ENCODE peak calls at places on chromosomes 5 and 9, in five cellular contexts. P is HepG2, M is H1, Q is IMR-90, D is K562. V is an unnamed sample.

GRCh38 chr9:72828281-72828731 is 124.5 kb downstream of the ALDH1A1 start:
- DNase-seq in P (peak; percentile 90), M (no peak), Q (no peak), D (no peak), V (peak; percentile 86)

GRCh38 chr5:74542477-74542876 is 98.1 kb downstream of the ENC1 start:
- DNase-seq in P (no peak), M (no peak), Q (no peak), D (no peak), V (no peak)

GRCh38 chr9:20197976-20198685 is 409.3 kb upstream of the SLC24A2 start:
- DNase-seq in P (no peak), M (no peak), Q (no peak), D (no peak), V (no peak)

GRCh38 chr9:134243778-134244467 is 79.6 kb upstream of the RNU6ATAC start:
- DNase-seq in P (no peak), M (no peak), Q (peak; percentile 59), D (no peak), V (no peak)

GRCh38 chr5:151483176-151483575 is 35.8 kb downstream of the SLC36A1 start:
- DNase-seq in P (no peak), M (no peak), Q (peak; percentile 46), D (no peak), V (no peak)

GRCh38 chr9:37575511-37575914 is 667 bp downstream of the FBXO10 start:
- DNase-seq in P (no peak), M (no peak), Q (no peak), D (no peak), V (no peak)

GRCh38 chr5:171427318-171428167 is 8.1 kb downstream of the FGF18 start:
- DNase-seq in P (no peak), M (no peak), Q (no peak), D (no peak), V (no peak)

GRCh38 chr5:17373406-17374110 is 124.5 kb upstream of the TAF11L2 start:
- DNase-seq in P (no peak), M (no peak), Q (no peak), D (no peak), V (no peak)

GRCh38 chr9:122797316-122798033 is 2.4 kb upstream of the OR1K1 start:
- DNase-seq in P (no peak), M (no peak), Q (peak; percentile 13), D (no peak), V (no peak)

GRCh38 chr9:23850242-23851023 is 24.4 kb upstream of the ELAVL2 start:
- DNase-seq in P (no peak), M (peak; percentile 61), Q (no peak), D (no peak), V (no peak)

GRCh38 chr5:174615986-174616500 is 108.3 kb upstream of the MSX2 start:
- DNase-seq in P (no peak), M (no peak), Q (no peak), D (no peak), V (no peak)

GRCh38 chr9:133253268-133253667 is 21.7 kb downstream of the ABO start:
- DNase-seq in P (no peak), M (peak; percentile 8), Q (no peak), D (no peak), V (no peak)

GRCh38 chr5:150082364-150082763 is 4.0 kb downstream of the CSF1R start:
- DNase-seq in P (no peak), M (no peak), Q (no peak), D (no peak), V (no peak)

GRCh38 chr5:150082889-150083288 is 3.5 kb downstream of the CSF1R start:
- DNase-seq in P (no peak), M (peak; percentile 37), Q (no peak), D (no peak), V (no peak)

GRCh38 chr5:150081541-150082283 is 4.6 kb downstream of the CSF1R start:
- DNase-seq in P (no peak), M (no peak), Q (peak; percentile 26), D (no peak), V (no peak)

GRCh38 chr5:150085191-150085912 is 1.0 kb downstream of the CSF1R start:
- DNase-seq in P (no peak), M (peak; percentile 33), Q (no peak), D (no peak), V (no peak)

GRCh38 chr5:150085950-150086715 is at the start of gene CSF1R:
- DNase-seq in P (no peak), M (peak; percentile 36), Q (no peak), D (no peak), V (no peak)
- TF ChIP-seq MAFK in P (no peak), M (no peak), Q (no peak), D (no peak), V (no peak)

GRCh38 chr5:154401931-154402330 is 43.9 kb upstream of the SAP30L start:
- DNase-seq in P (no peak), M (no peak), Q (no peak), D (no peak), V (no peak)

GRCh38 chr5:154403776-154404387 is 41.9 kb upstream of the SAP30L start:
- DNase-seq in P (no peak), M (no peak), Q (no peak), D (no peak), V (no peak)

GRCh38 chr5:154401355-154401754 is 44.4 kb upstream of the SAP30L start:
- DNase-seq in P (no peak), M (no peak), Q (no peak), D (no peak), V (no peak)

GRCh38 chr5:154403234-154403633 is 42.6 kb upstream of the SAP30L start:
- DNase-seq in P (no peak), M (no peak), Q (peak; percentile 32), D (no peak), V (no peak)

GRCh38 chr5:154402611-154403010 is 43.2 kb upstream of the SAP30L start:
- DNase-seq in P (no peak), M (no peak), Q (no peak), D (no peak), V (no peak)
- TF ChIP-seq MAFK in P (no peak), M (no peak), Q (no peak), D (no peak), V (no peak)

GRCh38 chr5:138655530-138656245 is 80.5 kb upstream of the HSPA9 start:
- DNase-seq in P (peak; percentile 27), M (no peak), Q (no peak), D (no peak), V (no peak)

GRCh38 chr5:138659121-138659520 is 83.9 kb upstream of the HSPA9 start:
- DNase-seq in P (no peak), M (no peak), Q (no peak), D (no peak), V (no peak)

GRCh38 chr5:138659561-138659960 is 84.4 kb upstream of the HSPA9 start:
- DNase-seq in P (no peak), M (no peak), Q (no peak), D (no peak), V (no peak)

GRCh38 chr5:138656916-138657315 is 81.7 kb upstream of the HSPA9 start:
- DNase-seq in P (no peak), M (no peak), Q (no peak), D (no peak), V (no peak)

GRCh38 chr5:138657360-138657759 is 82.2 kb upstream of the HSPA9 start:
- DNase-seq in P (no peak), M (no peak), Q (no peak), D (no peak), V (no peak)
- TF ChIP-seq MAFK in P (no peak), M (no peak), Q (no peak), D (no peak), V (no peak)

DNA sequence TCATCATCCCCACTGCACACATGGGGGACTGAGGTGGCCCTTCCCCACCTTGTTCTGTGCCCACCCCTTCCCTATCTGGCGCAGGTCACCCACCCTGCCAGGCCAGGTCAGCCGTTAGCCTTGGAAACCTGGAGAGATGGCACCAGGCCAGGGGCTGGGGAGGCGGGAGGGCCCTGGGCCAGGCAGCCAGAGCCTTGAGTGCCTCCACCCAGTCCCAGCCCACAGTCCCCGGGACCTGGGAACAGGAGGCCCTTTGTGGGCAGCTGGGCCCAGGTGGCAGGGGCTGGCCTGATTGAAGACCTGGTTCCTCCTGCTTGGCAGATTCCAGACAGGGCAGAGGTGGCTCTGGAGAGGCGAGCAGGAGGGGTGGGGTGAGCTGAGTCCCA is 70.6 kb downstream of the LRSAM1 start:
- DNase-seq in P (no peak), M (no peak), Q (no peak), D (no peak), V (no peak)
- TF ChIP-seq MAFK in P (no peak), M (no peak), Q (no peak), D (no peak), V (no peak)

GRCh38 chr5:142542906-142543305 is 143.0 kb downstream of the FGF1 start:
- DNase-seq in P (no peak), M (no peak), Q (peak; percentile 55), D (no peak), V (no peak)

GRCh38 chr5:142532416-142533176 is 153.3 kb downstream of the FGF1 start:
- DNase-seq in P (no peak), M (no peak), Q (no peak), D (no peak), V (no peak)

GRCh38 chr5:142540774-142541466 is 145.0 kb downstream of the FGF1 start:
- DNase-seq in P (no peak), M (no peak), Q (peak; percentile 74), D (no peak), V (no peak)

GRCh38 chr5:142539154-142539740 is 146.6 kb downstream of the FGF1 start:
- DNase-seq in P (no peak), M (no peak), Q (no peak), D (no peak), V (no peak)

DNA sequence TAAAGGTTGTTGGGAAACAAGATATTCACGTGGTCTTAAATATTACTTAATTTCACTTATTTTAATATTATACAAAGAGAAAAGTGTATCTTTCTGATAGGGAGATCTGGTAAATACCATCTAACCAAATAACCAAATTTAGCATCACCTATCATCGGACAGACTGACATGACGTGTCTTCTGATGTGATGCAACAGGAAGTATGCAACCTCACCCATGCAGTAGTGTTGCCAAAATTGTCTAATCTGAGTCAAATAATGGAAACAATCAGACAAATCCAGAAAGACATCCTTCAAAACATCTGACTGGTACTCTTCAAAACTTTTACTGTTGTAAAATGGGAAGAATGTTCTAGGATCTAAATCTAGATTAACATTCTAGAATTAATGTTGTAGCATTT is 148.0 kb downstream of the FGF1 start:
- DNase-seq in P (no peak), M (no peak), Q (no peak), D (no peak), V (no peak)
- TF ChIP-seq MAFK in P (no peak), M (no peak), Q (no peak), D (no peak), V (no peak)

DNA sequence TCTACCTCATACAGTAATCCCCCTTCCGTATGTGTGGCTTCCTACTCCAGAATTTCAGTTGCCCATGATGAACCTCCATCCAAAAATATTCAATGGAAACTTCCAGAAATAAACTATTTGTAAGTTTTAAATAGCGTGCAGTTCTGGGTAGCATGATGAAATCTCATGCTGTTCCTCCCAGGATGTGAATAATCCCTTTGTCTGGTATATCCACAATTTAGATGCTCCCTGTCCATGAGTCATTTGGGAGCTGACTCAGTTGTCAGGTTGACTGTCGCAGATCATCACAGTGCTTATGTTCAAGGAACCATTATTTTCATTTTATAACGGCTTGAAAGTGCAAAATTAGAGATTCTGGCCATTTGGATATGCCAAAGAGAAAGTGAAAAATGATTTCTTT is 290.1 kb upstream of the CDH9 start:
- DNase-seq in P (peak; percentile 2), M (no peak), Q (peak; percentile 93), D (no peak), V (no peak)
- TF ChIP-seq MAFK in P (no peak), M (no peak), Q (no peak), D (no peak), V (no peak)

V was measured in A549.